ENCODE peak calls at places on chromosomes 13 and 19, in seven cellular contexts. L is cerebellar nuclear complex; G is thyroid gland; J is retinal pigment epithelial cell; O is Peyer's patch; D is stimulated activated CD4-positive, alpha-beta T cell treated with anti-CD3 and anti-CD28 coated beads, Interleukin-2, amount 100 ng/mL, for 48 hours; S is progenitor cell of endocrine pancreas. Q is an unnamed sample.

GRCh38 chr19:45211751-45212381 is 33.3 kb downstream of the BLOC1S3 start:
- DNase-seq in S (no peak), D (no peak), G (peak), L (no peak), J (no peak), O (no peak), Q (no peak)

GRCh38 chr19:46295401-46296308 is 1.2 kb upstream of the HIF3A start:
- DNase-seq in L (no peak), O (no peak), G (no peak), D (no peak), S (no peak), J (no peak), Q (no peak)

GRCh38 chr13:107124129-107124718 is 556.3 kb upstream of the ARGLU1 start:
- DNase-seq in J (no peak), G (no peak), D (no peak), L (no peak), O (no peak), S (no peak), Q (peak)

GRCh38 chr19:5288347-5288739 is 52.3 kb downstream of the PTPRS start:
- DNase-seq in D (no peak), G (no peak), O (no peak), L (no peak), J (no peak), S (no peak), Q (no peak)

GRCh38 chr19:19059837-19060611 is 3.8 kb upstream of the SLC25A42 start:
- DNase-seq in S (no peak), L (no peak), D (no peak), J (no peak), G (peak), O (no peak), Q (no peak)

GRCh38 chr13:30927595-30927994 is 4.9 kb upstream of the TEX26 start:
- DNase-seq in S (no peak), O (no peak), L (no peak), J (no peak), D (no peak), G (no peak), Q (no peak)

GRCh38 chr13:49253310-49253709 is 5.6 kb downstream of the CDADC1 start:
- DNase-seq in G (no peak), J (no peak), O (no peak), D (no peak), S (no peak), L (no peak), Q (no peak)

GRCh38 chr13:63344711-63345110 is 1929.1 kb upstream of the PCDH20 start:
- DNase-seq in O (no peak), L (no peak), J (no peak), G (no peak), S (no peak), D (no peak), Q (no peak)

GRCh38 chr19:49921871-49922755 is 6.9 kb upstream of the ATF5 start:
- DNase-seq in J (no peak), G (no peak), S (no peak), O (no peak), L (no peak), D (no peak), Q (no peak)

GRCh38 chr13:105894711-105895110 is 640.8 kb downstream of the EFNB2 start:
- DNase-seq in D (no peak), L (no peak), J (no peak), S (no peak), O (no peak), G (no peak), Q (peak)

GRCh38 chr13:62243146-62243545 is 827.5 kb upstream of the PCDH20 start:
- DNase-seq in L (no peak), J (no peak), D (no peak), O (no peak), G (no peak), S (no peak), Q (no peak)

GRCh38 chr13:24625324-24625723 is 54.9 kb upstream of the ATP12A start:
- DNase-seq in J (no peak), D (no peak), S (no peak), O (no peak), L (no peak), G (no peak), Q (peak)

GRCh38 chr13:85798999-85799646 is at the start of gene SLITRK6:
- DNase-seq in L (no peak), S (no peak), O (no peak), J (peak), D (no peak), G (no peak), Q (peak)

GRCh38 chr13:105370011-105370645 is 1165.3 kb downstream of the EFNB2 start:
- DNase-seq in L (no peak), D (no peak), G (peak), O (no peak), S (no peak), J (peak), Q (no peak)

GRCh38 chr13:46480131-46480530 is 72.8 kb upstream of the LRCH1 start:
- DNase-seq in S (no peak), J (no peak), O (no peak), L (no peak), D (no peak), G (no peak), Q (no peak)

GRCh38 chr19:40006273-40006691 is 9.4 kb downstream of the ZNF546 start:
- DNase-seq in D (no peak), L (no peak), S (no peak), J (no peak), G (no peak), O (no peak), Q (no peak)

GRCh38 chr13:31815361-31816144 is 76.2 kb downstream of the RXFP2 start:
- DNase-seq in O (no peak), L (no peak), D (no peak), S (no peak), J (no peak), G (no peak), Q (no peak)